ENCODE peak calls at places on chromosome 20, in five cellular contexts. One of them, this sample, is unnamed.

GRCh38 chr20:37921341-37921929 is 18.5 kb downstream of the VSTM2L start:
- DNase-seq in K562: no peak
- DNase-seq in WTC11: no peak
- DNase-seq in A549: no peak
- DNase-seq in GM12878: peak
- DNase-seq in this sample: no peak

GRCh38 chr20:15081301-15081700 is 743.9 kb upstream of the FLRT3 start:
- DNase-seq in GM12878: no peak
- DNase-seq in A549: no peak
- DNase-seq in WTC11: no peak
- DNase-seq in K562: no peak
- DNase-seq in this sample: no peak

GRCh38 chr20:63495771-63496403 is 3.0 kb downstream of the EEF1A2 start:
- DNase-seq in WTC11: peak
- DNase-seq in K562: peak
- DNase-seq in GM12878: no peak
- DNase-seq in A549: peak
- DNase-seq in this sample: peak

GRCh38 chr20:41139227-41140093 is 2.1 kb downstream of the PLCG1 start:
- DNase-seq in GM12878: no peak
- DNase-seq in K562: no peak
- DNase-seq in A549: no peak
- DNase-seq in WTC11: no peak
- DNase-seq in this sample: no peak

GRCh38 chr20:63850689-63851547 is 10.4 kb upstream of the ABHD16B start:
- DNase-seq in WTC11: no peak
- DNase-seq in A549: no peak
- DNase-seq in K562: no peak
- DNase-seq in GM12878: peak
- DNase-seq in this sample: no peak

GRCh38 chr20:58706975-58707681 is 14.5 kb downstream of the NPEPL1 start:
- DNase-seq in A549: no peak
- DNase-seq in GM12878: no peak
- DNase-seq in K562: no peak
- DNase-seq in WTC11: peak
- DNase-seq in this sample: no peak

GRCh38 chr20:20443509-20443908 is 75.6 kb downstream of the INSM1 start:
- DNase-seq in WTC11: no peak
- DNase-seq in GM12878: no peak
- DNase-seq in A549: no peak
- DNase-seq in K562: no peak
- DNase-seq in this sample: no peak

GRCh38 chr20:57230247-57230646 is 36.2 kb downstream of the BMP7 start:
- DNase-seq in K562: no peak
- DNase-seq in A549: no peak
- DNase-seq in GM12878: no peak
- DNase-seq in WTC11: no peak
- DNase-seq in this sample: no peak

GRCh38 chr20:46251211-46251673 is 57.1 kb downstream of the CDH22 start:
- DNase-seq in A549: no peak
- DNase-seq in GM12878: no peak
- DNase-seq in WTC11: peak
- DNase-seq in K562: no peak
- DNase-seq in this sample: no peak

GRCh38 chr20:25197173-25197869 is 1.8 kb downstream of the ENTPD6 start:
- DNase-seq in WTC11: no peak
- DNase-seq in GM12878: no peak
- DNase-seq in K562: peak
- DNase-seq in A549: no peak
- DNase-seq in this sample: no peak

GRCh38 chr20:18902181-18902725 is 88.7 kb downstream of the SCP2D1 start:
- DNase-seq in WTC11: no peak
- DNase-seq in GM12878: no peak
- DNase-seq in A549: no peak
- DNase-seq in K562: no peak
- DNase-seq in this sample: no peak

GRCh38 chr20:32390999-32391398 is 32.9 kb downstream of the ASXL1 start:
- DNase-seq in GM12878: no peak
- DNase-seq in WTC11: no peak
- DNase-seq in A549: no peak
- DNase-seq in K562: no peak
- DNase-seq in this sample: no peak

GRCh38 chr20:46206025-46206424 is 87.9 kb downstream of the CD40 start:
- DNase-seq in A549: no peak
- DNase-seq in K562: peak
- DNase-seq in WTC11: no peak
- DNase-seq in GM12878: peak
- DNase-seq in this sample: no peak

GRCh38 chr20:23446505-23446904 is 6.2 kb downstream of the CST11 start:
- DNase-seq in GM12878: peak
- DNase-seq in WTC11: peak
- DNase-seq in A549: peak
- DNase-seq in K562: peak
- DNase-seq in this sample: peak

GRCh38 chr20:39429716-39430115 is 467.6 kb downstream of the DHX35 start:
- DNase-seq in A549: peak
- DNase-seq in WTC11: no peak
- DNase-seq in K562: no peak
- DNase-seq in GM12878: no peak
- DNase-seq in this sample: peak

GRCh38 chr20:57043091-57043490 is 223.3 kb downstream of the BMP7 start:
- DNase-seq in GM12878: no peak
- DNase-seq in WTC11: no peak
- DNase-seq in A549: no peak
- DNase-seq in K562: no peak
- DNase-seq in this sample: no peak

DNA sequence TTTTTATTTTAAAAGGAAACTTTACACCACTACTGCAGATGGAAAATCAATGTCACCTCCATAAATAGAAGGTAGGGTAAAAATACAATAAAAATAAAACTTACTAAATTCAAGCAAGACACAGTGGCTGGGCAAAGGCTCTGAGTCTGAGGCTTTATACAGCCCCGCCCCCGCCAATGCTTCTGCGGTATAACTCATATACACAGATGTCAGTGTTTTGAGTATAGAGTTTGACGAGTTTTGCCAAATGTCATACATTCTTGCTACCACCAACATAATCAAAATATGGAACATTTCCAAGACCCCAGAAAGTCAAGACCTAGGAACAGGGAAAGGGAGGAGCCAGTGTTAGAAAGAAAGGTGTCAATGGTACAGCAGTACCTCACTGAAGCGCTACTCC is 12.8 kb downstream of the NFATC2 start:
- DNase-seq in WTC11: no peak
- DNase-seq in GM12878: no peak
- DNase-seq in K562: no peak
- DNase-seq in A549: no peak
- DNase-seq in this sample: no peak
- TF ChIP-seq ESRRA in WTC11: no peak
- TF ChIP-seq ESRRA in GM12878: no peak
- TF ChIP-seq ESRRA in K562: no peak
- TF ChIP-seq ESRRA in A549: no peak
- TF ChIP-seq ESRRA in this sample: no peak

GRCh38 chr20:33909331-33909921 is 84.3 kb upstream of the RALY start:
- DNase-seq in WTC11: no peak
- DNase-seq in GM12878: no peak
- DNase-seq in A549: peak
- DNase-seq in K562: no peak
- DNase-seq in this sample: peak
- TF ChIP-seq ESRRA in WTC11: no peak
- TF ChIP-seq ESRRA in GM12878: no peak
- TF ChIP-seq ESRRA in A549: no peak
- TF ChIP-seq ESRRA in K562: no peak
- TF ChIP-seq ESRRA in this sample: no peak

GRCh38 chr20:44109951-44110361 is 77.0 kb downstream of the JPH2 start:
- DNase-seq in GM12878: no peak
- DNase-seq in A549: no peak
- DNase-seq in WTC11: peak
- DNase-seq in K562: peak
- DNase-seq in this sample: no peak

GRCh38 chr20:44110816-44111568 is 76.0 kb downstream of the JPH2 start:
- DNase-seq in K562: no peak
- DNase-seq in GM12878: no peak
- DNase-seq in WTC11: no peak
- DNase-seq in A549: no peak
- DNase-seq in this sample: no peak

GRCh38 chr20:44102582-44102981 is 84.4 kb downstream of the JPH2 start:
- DNase-seq in A549: no peak
- DNase-seq in WTC11: no peak
- DNase-seq in K562: no peak
- DNase-seq in GM12878: no peak
- DNase-seq in this sample: no peak

GRCh38 chr20:44104807-44105517 is 82.0 kb downstream of the JPH2 start:
- DNase-seq in WTC11: no peak
- DNase-seq in K562: no peak
- DNase-seq in A549: peak
- DNase-seq in GM12878: no peak
- DNase-seq in this sample: no peak

GRCh38 chr20:44106615-44107014 is 80.4 kb downstream of the JPH2 start:
- DNase-seq in WTC11: no peak
- DNase-seq in A549: no peak
- DNase-seq in GM12878: no peak
- DNase-seq in K562: no peak
- DNase-seq in this sample: no peak
- TF ChIP-seq ESRRA in WTC11: no peak
- TF ChIP-seq ESRRA in A549: no peak
- TF ChIP-seq ESRRA in GM12878: no peak
- TF ChIP-seq ESRRA in K562: no peak
- TF ChIP-seq ESRRA in this sample: no peak

GRCh38 chr20:17327185-17327780 is 100.4 kb downstream of the PCSK2 start:
- DNase-seq in A549: no peak
- DNase-seq in K562: no peak
- DNase-seq in GM12878: no peak
- DNase-seq in WTC11: peak
- DNase-seq in this sample: no peak
- TF ChIP-seq ESRRA in A549: no peak
- TF ChIP-seq ESRRA in K562: no peak
- TF ChIP-seq ESRRA in GM12878: no peak
- TF ChIP-seq ESRRA in WTC11: no peak
- TF ChIP-seq ESRRA in this sample: no peak

GRCh38 chr20:34024733-34025351 is 31.1 kb downstream of the RALY start:
- DNase-seq in WTC11: no peak
- DNase-seq in GM12878: no peak
- DNase-seq in A549: no peak
- DNase-seq in K562: no peak
- DNase-seq in this sample: peak
- TF ChIP-seq ESRRA in WTC11: no peak
- TF ChIP-seq ESRRA in GM12878: no peak
- TF ChIP-seq ESRRA in A549: no peak
- TF ChIP-seq ESRRA in K562: no peak
- TF ChIP-seq ESRRA in this sample: no peak

DNA sequence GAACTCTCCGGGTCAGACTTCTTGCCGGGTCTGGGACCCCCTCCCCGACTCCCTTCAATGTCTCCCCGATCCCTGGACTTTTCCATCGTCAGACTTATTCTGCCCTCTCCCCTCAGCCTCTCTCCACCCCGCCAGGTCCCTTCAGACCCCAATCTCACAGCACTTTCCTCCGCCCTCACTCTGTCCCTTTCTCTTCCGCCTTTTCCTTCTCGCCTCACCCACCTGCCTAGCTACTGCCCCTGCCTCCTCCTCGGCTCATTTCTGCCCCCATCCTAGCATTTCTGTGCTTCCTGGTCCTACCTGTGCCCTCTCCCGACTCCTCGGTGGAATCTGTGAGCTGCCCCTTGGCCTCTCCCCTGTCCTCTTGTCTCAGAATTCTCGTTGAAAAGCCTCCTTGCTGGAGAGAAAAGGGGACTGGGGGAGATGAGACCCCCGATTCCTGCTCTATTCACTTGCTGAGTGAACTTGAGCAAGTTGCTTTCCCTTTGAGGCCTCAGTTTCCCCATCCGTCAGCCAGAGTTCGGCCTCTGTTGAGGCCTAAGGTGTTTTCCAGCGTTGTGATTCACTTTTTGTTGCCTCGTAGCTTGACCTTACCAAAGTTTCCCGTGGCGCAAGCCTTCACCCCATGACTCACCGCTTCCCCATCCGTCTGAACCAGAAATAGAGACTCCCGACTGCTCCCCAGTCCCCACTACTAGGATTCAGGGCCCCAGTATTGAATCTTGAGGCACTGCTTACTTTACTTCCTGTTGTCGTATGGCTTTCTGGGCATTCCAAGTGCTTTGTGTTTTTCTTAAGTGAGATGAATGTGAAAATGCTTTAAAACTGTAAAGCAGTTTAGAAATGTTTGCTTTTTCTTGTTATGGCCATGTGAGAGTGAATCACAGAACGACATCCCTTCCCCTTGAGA is 870 bp downstream of the CHMP4B start:
- DNase-seq in K562: peak
- DNase-seq in GM12878: no peak
- DNase-seq in A549: peak
- DNase-seq in WTC11: no peak
- DNase-seq in this sample: peak
- TF ChIP-seq ESRRA in K562: no peak
- TF ChIP-seq ESRRA in GM12878: no peak
- TF ChIP-seq ESRRA in A549: no peak
- TF ChIP-seq ESRRA in WTC11: no peak
- TF ChIP-seq ESRRA in this sample: no peak